ENCODE peak calls at places on chromosomes 5 and 9, in four cellular contexts. K is AG09309, F is EH, D is H4. V is an unnamed sample.
A peak's percentile ranks its signal among the peaks of the same experiment; 100 is the strongest.

GRCh38 chr9:114157516-114158176 is 2.3 kb downstream of the COL27A1 start:
- DNase-seq in K (no peak), F (peak; percentile 75), D (no peak), V (no peak)

GRCh38 chr5:16253856-16254255 is 74.3 kb upstream of the MARCHF11 start:
- DNase-seq in K (no peak), F (no peak), D (no peak), V (no peak)

GRCh38 chr5:27682600-27682999 is 644.2 kb upstream of the CDH9 start:
- DNase-seq in K (no peak), F (no peak), D (peak; percentile 19), V (no peak)

GRCh38 chr5:149732500-149733128 is 2.5 kb downstream of the PPARGC1B start:
- DNase-seq in K (no peak), F (no peak), D (no peak), V (no peak)

GRCh38 chr5:124650960-124651662 is 95.3 kb downstream of the ZNF608 start:
- DNase-seq in K (no peak), F (peak; percentile 89), D (no peak), V (no peak)

GRCh38 chr5:98768160-98769005 is 5.1 kb upstream of the RGMB start:
- DNase-seq in K (no peak), F (peak; percentile 78), D (peak; percentile 66), V (no peak)

GRCh38 chr5:178786859-178787499 is 56.5 kb upstream of the ZNF354A start:
- DNase-seq in K (peak; percentile 51), F (peak; percentile 52), D (peak; percentile 97), V (no peak)

GRCh38 chr9:8660383-8660782 is 860.8 kb upstream of the DMAC1 start:
- DNase-seq in K (no peak), F (no peak), D (peak; percentile 32), V (peak; percentile 18)

GRCh38 chr9:86303316-86303975 is 21.1 kb upstream of the ISCA1 start:
- DNase-seq in K (no peak), F (no peak), D (no peak), V (no peak)

GRCh38 chr9:88464851-88465250 is 70.1 kb upstream of the NXNL2 start:
- DNase-seq in K (no peak), F (peak; percentile 51), D (no peak), V (no peak)

GRCh38 chr5:52007230-52007858 is 624.1 kb downstream of the ISL1 start:
- DNase-seq in K (no peak), F (peak; percentile 53), D (peak; percentile 54), V (no peak)

V was measured in breast epithelium.